ENCODE peak calls at places on chromosomes 16 and 17, in six cellular contexts. I is ovary, E is heart right ventricle, U is tibial artery, Y is RWPE2, Z is vagina. V is an unnamed sample.

GRCh38 chr16:17359778-17360177 is 111.0 kb downstream of the XYLT1 start:
- DNase-seq in Z (no peak), U (no peak), E (no peak), I (no peak), Y (no peak), V (no peak)

GRCh38 chr17:44324092-44324570 is 492 bp downstream of the SLC25A39 start:
- DNase-seq in I (peak; percentile 55), E (no peak), Y (no peak), Z (no peak), U (no peak), V (no peak)

GRCh38 chr17:8005951-8006730 is 3.7 kb downstream of the GUCY2D start:
- DNase-seq in E (no peak), U (no peak), I (no peak), Z (no peak), Y (peak; percentile 63), V (no peak)

GRCh38 chr17:37483311-37484039 is 6.2 kb upstream of the DUSP14 start:
- DNase-seq in Z (no peak), Y (no peak), I (no peak), E (peak; percentile 40), U (no peak), V (no peak)

GRCh38 chr16:29994613-29995329 is 646 bp downstream of the HIRIP3 start:
- DNase-seq in I (peak; percentile 70), Z (no peak), Y (peak; percentile 75), U (peak; percentile 80), E (peak; percentile 44), V (no peak)

GRCh38 chr16:1790611-1791255 is 2.8 kb downstream of the IGFALS start:
- DNase-seq in I (no peak), U (peak; percentile 59), E (no peak), Y (peak; percentile 63), Z (no peak), V (no peak)

GRCh38 chr17:77483128-77483598 is 342.4 kb downstream of the SEC14L1 start:
- DNase-seq in Y (no peak), U (no peak), E (no peak), Z (no peak), I (no peak), V (no peak)

GRCh38 chr17:67068999-67069398 is 24.6 kb downstream of the CACNG1 start:
- DNase-seq in I (no peak), E (no peak), U (no peak), Z (no peak), Y (no peak), V (no peak)

GRCh38 chr16:2323701-2324100 is 16.8 kb downstream of the ABCA3 start:
- DNase-seq in I (no peak), Z (no peak), Y (peak; percentile 25), U (no peak), E (no peak), V (no peak)

GRCh38 chr17:81074875-81075274 is 39.9 kb downstream of the BAIAP2 start:
- DNase-seq in Z (no peak), U (no peak), I (no peak), Y (no peak), E (no peak), V (no peak)

GRCh38 chr16:82192665-82193064 is 22.6 kb upstream of the MPHOSPH6 start:
- DNase-seq in I (no peak), E (no peak), Z (no peak), U (no peak), Y (no peak), V (no peak)

GRCh38 chr16:69089091-69089912 is 16.2 kb upstream of the HAS3 start:
- DNase-seq in I (no peak), U (no peak), Y (no peak), Z (no peak), E (no peak), V (no peak)

GRCh38 chr16:85460983-85461813 is 151.9 kb upstream of the GSE1 start:
- DNase-seq in I (peak; percentile 83), Y (no peak), Z (no peak), U (no peak), E (no peak), V (no peak)

GRCh38 chr16:47928008-47928407 is 227.8 kb downstream of the ABCC12 start:
- DNase-seq in E (no peak), I (no peak), Y (no peak), Z (no peak), U (no peak), V (no peak)

GRCh38 chr16:12295395-12295794 is 318.9 kb downstream of the SNX29 start:
- DNase-seq in Z (no peak), E (no peak), Y (no peak), I (no peak), U (no peak), V (no peak)

GRCh38 chr17:15999974-16000827 is 577 bp downstream of the TTC19 start:
- DNase-seq in E (peak; percentile 26), Y (no peak), I (no peak), U (peak; percentile 74), Z (no peak), V (no peak)

GRCh38 chr17:41873559-41874292 is 8.5 kb upstream of the KLHL11 start:
- DNase-seq in E (no peak), Y (no peak), U (no peak), Z (no peak), I (no peak), V (no peak)

GRCh38 chr16:72255785-72256184 is 83.8 kb upstream of the PMFBP1 start:
- DNase-seq in I (no peak), Y (no peak), E (no peak), Z (no peak), U (no peak), V (no peak)

GRCh38 chr16:24984101-24984500 is 31.1 kb downstream of the ARHGAP17 start:
- DNase-seq in U (no peak), Y (no peak), E (no peak), Z (no peak), I (no peak), V (no peak)
- H3K4me1 ChIP-seq in U (peaks cover 91% of the 10 kb centered on the region), Y (peaks cover 41% of the 10 kb centered on the region), E (peaks cover 97% of the 10 kb centered on the region), Z (peaks cover 59% of the 10 kb centered on the region), I (peaks cover 22% of the 10 kb centered on the region), V (peaks cover 72% of the 10 kb centered on the region)

DNA sequence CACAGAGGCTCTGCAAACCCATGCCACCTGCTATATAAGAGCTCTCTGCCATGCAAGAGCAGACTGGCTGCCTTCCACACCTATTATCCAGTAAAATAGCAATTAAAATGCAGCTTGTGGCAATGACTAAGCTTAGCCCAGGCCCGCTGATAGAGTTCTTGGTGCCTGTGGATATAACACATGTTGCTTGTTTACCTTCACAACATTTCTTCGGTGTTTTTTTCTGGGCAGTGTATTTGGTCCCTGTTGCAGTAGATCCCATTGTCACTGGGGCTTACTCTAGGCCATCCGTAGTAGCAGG is 63.5 kb downstream of the SPECC1 start:
- DNase-seq in E (no peak), Y (no peak), U (no peak), I (no peak), Z (no peak), V (no peak)
- H3K27ac ChIP-seq in E (peak overlapping the region; percentile 70), Y (no peak overlapping the region), U (peak overlapping the region; percentile 77), I (no peak overlapping the region), Z (no peak overlapping the region), V (peak overlapping the region; percentile 83)

GRCh38 chr17:57261084-57261461 is 4.8 kb downstream of the MSI2 start:
- DNase-seq in U (no peak), E (no peak), Z (peak; percentile 32), Y (no peak), I (no peak), V (no peak)

GRCh38 chr17:57259817-57260216 is 3.5 kb downstream of the MSI2 start:
- DNase-seq in Z (no peak), I (no peak), Y (no peak), E (no peak), U (no peak), V (no peak)

GRCh38 chr17:57257911-57258885 is 1.9 kb downstream of the MSI2 start:
- DNase-seq in E (no peak), Z (peak; percentile 84), Y (no peak), I (peak; percentile 40), U (no peak), V (no peak)

GRCh38 chr17:57262557-57262956 is 6.2 kb downstream of the MSI2 start:
- DNase-seq in U (no peak), I (no peak), Y (no peak), Z (no peak), E (no peak), V (no peak)

DNA sequence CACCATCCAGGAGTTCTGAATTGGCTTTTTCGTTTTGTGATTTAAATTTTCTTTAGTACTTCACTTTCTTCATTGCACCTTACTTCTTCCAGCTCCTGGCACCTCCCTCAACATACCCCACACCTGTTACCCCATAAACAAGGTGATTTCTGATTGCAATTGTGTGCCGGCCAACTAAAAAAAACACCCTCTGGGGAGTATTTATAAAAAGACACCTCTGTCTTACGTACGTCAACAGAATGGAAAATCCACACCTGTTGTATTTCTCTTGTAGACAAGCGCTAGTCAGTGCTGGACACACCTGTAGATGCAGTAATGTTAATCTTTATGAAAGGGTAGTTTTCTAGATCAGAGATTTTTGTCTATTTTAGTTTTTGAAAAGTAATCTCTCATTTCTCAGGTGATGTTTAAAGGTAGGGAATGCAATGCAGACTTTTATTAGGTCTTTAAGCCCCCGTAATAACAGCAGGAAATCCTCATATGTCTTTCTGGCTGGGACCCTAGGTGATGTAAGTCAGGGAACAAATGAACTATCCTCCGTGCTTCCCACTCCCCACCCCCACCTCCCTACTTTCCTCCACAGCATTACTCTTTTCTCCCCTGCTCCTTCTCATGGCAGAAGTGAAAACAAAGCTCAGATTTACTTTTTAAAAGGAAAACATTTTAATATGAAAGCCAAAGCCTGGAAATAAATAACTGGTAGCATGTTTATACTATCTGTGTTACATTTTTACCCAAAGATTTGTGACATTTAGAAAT is 4.2 kb downstream of the MSI2 start:
- DNase-seq in Z (no peak), I (no peak), U (no peak), Y (no peak), E (no peak), V (no peak)
- H3K4me1 ChIP-seq in Z (peaks cover 35% of the 10 kb centered on the region), I (peaks cover 12% of the 10 kb centered on the region), U (peaks cover 15% of the 10 kb centered on the region), Y (peaks cover 28% of the 10 kb centered on the region), E (peaks cover 24% of the 10 kb centered on the region), V (peaks cover 8% of the 10 kb centered on the region)

DNA sequence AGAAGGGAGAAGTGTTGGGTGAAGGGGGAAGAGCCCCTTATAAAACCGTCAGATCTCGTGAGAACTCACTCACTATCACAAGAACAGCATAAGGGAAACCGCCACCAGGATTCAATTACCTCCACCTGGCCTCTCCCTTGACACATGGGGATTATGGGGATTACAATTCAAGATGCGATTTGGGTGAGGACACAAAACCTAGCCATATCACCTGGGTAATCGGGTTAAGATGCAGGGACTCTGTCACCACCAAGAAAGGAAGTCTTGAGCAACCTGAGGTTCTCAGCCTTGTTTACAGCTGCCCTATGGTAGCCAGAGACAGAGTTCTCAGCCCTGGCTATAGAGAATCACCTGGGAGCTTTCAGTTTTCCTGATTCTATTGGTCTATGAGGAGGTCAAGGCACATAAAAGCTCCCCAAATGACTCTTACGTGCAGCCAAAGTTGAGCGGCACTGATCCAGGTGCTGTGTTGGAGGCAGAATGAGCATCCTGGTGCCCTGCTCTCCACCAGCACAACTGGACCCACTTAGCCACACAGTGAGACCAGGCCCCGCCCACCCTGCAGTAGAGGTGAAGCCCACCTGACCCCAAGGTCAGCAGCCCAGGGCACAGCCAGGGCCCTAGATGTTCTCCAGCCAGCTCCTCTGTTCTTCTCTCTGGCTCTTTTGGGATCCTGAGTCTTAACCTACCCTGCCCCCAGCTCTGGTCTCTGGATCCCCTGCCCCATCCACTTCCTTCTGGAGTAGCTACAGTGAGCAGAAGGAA is 138.5 kb upstream of the CDH5 start:
- DNase-seq in Z (no peak), U (peak; percentile 48), E (no peak), Y (peak; percentile 42), I (no peak), V (no peak)
- H3K27ac ChIP-seq in Z (no peak overlapping the region), U (no peak overlapping the region), E (no peak overlapping the region), Y (no peak overlapping the region), I (no peak overlapping the region), V (no peak overlapping the region)